ENCODE peak calls at places on chromosomes 4 and X, in six cellular contexts. W is HepG2, V is SK-N-SH, Q is K562, J is HCT116, D is GM12878. Y is an unnamed sample.

GRCh38 chr4:132504438-132504837 is 644.7 kb upstream of the PCDH10 start:
- DNase-seq in V (no peak), W (no peak), Q (no peak), J (no peak), D (no peak), Y (no peak)

GRCh38 chr4:57094482-57095223 is 15.5 kb downstream of the IGFBP7 start:
- DNase-seq in W (no peak), D (no peak), J (no peak), Q (no peak), V (no peak), Y (no peak)

GRCh38 chr4:102285831-102286230 is 59.5 kb downstream of the SLC39A8 start:
- DNase-seq in Q (no peak), J (no peak), W (no peak), D (no peak), V (no peak), Y (no peak)

GRCh38 chrX:16459008-16459407 is 190.9 kb upstream of the S100G start:
- DNase-seq in W (no peak), V (no peak), J (no peak), D (no peak), Q (no peak), Y (no peak)

GRCh38 chr4:98430708-98431403 is 169.7 kb downstream of the RAP1GDS1 start:
- DNase-seq in J (peak; percentile 95), D (no peak), W (no peak), V (no peak), Q (no peak), Y (peak; percentile 85)

GRCh38 chr4:10611673-10612072 is 72.9 kb downstream of the CLNK start:
- DNase-seq in D (no peak), W (no peak), J (peak; percentile 65), V (no peak), Q (no peak), Y (peak; percentile 35)

GRCh38 chr4:176302283-176303275 is 17.2 kb upstream of the SPCS3 start:
- DNase-seq in W (no peak), D (no peak), J (peak; percentile 22), Q (no peak), V (no peak), Y (peak; percentile 45)

GRCh38 chrX:40552768-40553167 is 28.0 kb upstream of the ATP6AP2 start:
- DNase-seq in W (no peak), D (no peak), J (no peak), Q (peak; percentile 18), V (no peak), Y (no peak)

GRCh38 chrX:13341491-13342101 is 21.7 kb upstream of the ATXN3L start:
- DNase-seq in V (no peak), J (no peak), Q (no peak), W (no peak), D (no peak), Y (no peak)

GRCh38 chr4:56937262-56937661 is 29.6 kb downstream of the REST start:
- DNase-seq in J (peak; percentile 35), Q (no peak), V (no peak), W (no peak), D (no peak), Y (peak; percentile 47)

GRCh38 chrX:29243942-29244341 is 656.7 kb downstream of the IL1RAPL1 start:
- DNase-seq in W (no peak), D (no peak), Q (no peak), V (no peak), J (no peak), Y (no peak)

GRCh38 chrX:36199926-36200325 is 280.4 kb downstream of the CFAP47 start:
- DNase-seq in D (no peak), Q (no peak), J (no peak), V (no peak), W (no peak), Y (no peak)

GRCh38 chr4:122783301-122784215 is 43.1 kb upstream of the FGF2 start:
- DNase-seq in D (no peak), Q (no peak), V (no peak), W (peak; percentile 37), J (peak; percentile 54), Y (peak; percentile 84)

GRCh38 chr4:10623862-10624261 is 60.7 kb downstream of the CLNK start:
- DNase-seq in D (no peak), W (no peak), Q (no peak), V (no peak), J (no peak), Y (no peak)

GRCh38 chr4:4480205-4480604 is 61.6 kb downstream of the STX18 start:
- DNase-seq in W (no peak), J (no peak), V (no peak), D (no peak), Q (no peak), Y (no peak)

GRCh38 chr4:75512336-75513211 is 1.6 kb downstream of the RCHY1 start:
- DNase-seq in W (peak; percentile 24), D (peak; percentile 13), V (no peak), J (no peak), Q (peak; percentile 74), Y (no peak)

GRCh38 chr4:186144180-186144579 is 39.7 kb downstream of the FAM149A start:
- DNase-seq in J (no peak), D (no peak), Q (no peak), V (peak; percentile 76), W (no peak), Y (no peak)

GRCh38 chr4:76307670-76308014 is 1.1 kb downstream of the STBD1 start:
- DNase-seq in W (no peak), Q (no peak), V (peak; percentile 68), D (no peak), J (no peak), Y (no peak)

GRCh38 chr4:186169942-186170802 is 21.2 kb upstream of the CYP4V2 start:
- DNase-seq in Q (no peak), J (no peak), W (peak; percentile 15), V (no peak), D (no peak), Y (no peak)

GRCh38 chrX:42770566-42770965 is 7.4 kb downstream of the PPP1R2C start:
- DNase-seq in J (no peak), D (no peak), V (no peak), Q (no peak), W (no peak), Y (no peak)

GRCh38 chrX:68183612-68184214 is 249.6 kb downstream of the OPHN1 start:
- DNase-seq in Q (peak; percentile 14), V (peak; percentile 9), J (no peak), W (peak; percentile 27), D (no peak), Y (no peak)

GRCh38 chrX:108439434-108439883 is at the start of gene COL4A5:
- DNase-seq in J (peak; percentile 80), Q (peak; percentile 70), D (no peak), W (peak; percentile 84), V (no peak), Y (peak; percentile 38)

GRCh38 chr4:119632216-119632615 is 3.6 kb upstream of the PDE5A start:
- DNase-seq in J (no peak), D (no peak), Q (no peak), V (no peak), W (no peak), Y (no peak)

GRCh38 chrX:133007458-133007857 is 49.0 kb upstream of the HS6ST2 start:
- DNase-seq in W (no peak), Q (no peak), J (no peak), V (no peak), D (no peak), Y (no peak)

GRCh38 chrX:144730486-144730885 is 516.8 kb upstream of the SPANXN1 start:
- DNase-seq in D (no peak), Q (no peak), W (no peak), V (no peak), J (no peak), Y (no peak)

GRCh38 chr4:52312722-52313121 is 261.6 kb downstream of the SPATA18 start:
- DNase-seq in D (no peak), W (no peak), V (no peak), Q (no peak), J (peak; percentile 21), Y (no peak)

GRCh38 chr4:95758001-95758400 is 81.9 kb upstream of the PDHA2 start:
- DNase-seq in Q (no peak), V (no peak), W (no peak), D (no peak), J (no peak), Y (no peak)

GRCh38 chr4:84985952-84986351 is 19.5 kb upstream of the WDFY3 start:
- DNase-seq in W (peak; percentile 6), D (no peak), J (peak; percentile 48), V (no peak), Q (no peak), Y (no peak)

GRCh38 chrX:41716767-41717473 is 7.1 kb upstream of the GPR82 start:
- DNase-seq in D (no peak), V (no peak), W (no peak), Q (no peak), J (no peak), Y (no peak)
- H3K27ac ChIP-seq in D (no peak overlapping the region), V (no peak overlapping the region), W (no peak overlapping the region), Q (no peak overlapping the region), J (no peak overlapping the region), Y (no peak overlapping the region)

GRCh38 chr4:3442959-3443749 is 1.4 kb downstream of the HGFAC start:
- DNase-seq in D (no peak), Q (peak; percentile 85), J (no peak), V (peak; percentile 94), W (peak; percentile 39), Y (no peak)
- TF ChIP-seq SIN3A in D (no peak), Q (no peak), J (no peak), V (no peak), W (no peak), Y (no peak)

DNA sequence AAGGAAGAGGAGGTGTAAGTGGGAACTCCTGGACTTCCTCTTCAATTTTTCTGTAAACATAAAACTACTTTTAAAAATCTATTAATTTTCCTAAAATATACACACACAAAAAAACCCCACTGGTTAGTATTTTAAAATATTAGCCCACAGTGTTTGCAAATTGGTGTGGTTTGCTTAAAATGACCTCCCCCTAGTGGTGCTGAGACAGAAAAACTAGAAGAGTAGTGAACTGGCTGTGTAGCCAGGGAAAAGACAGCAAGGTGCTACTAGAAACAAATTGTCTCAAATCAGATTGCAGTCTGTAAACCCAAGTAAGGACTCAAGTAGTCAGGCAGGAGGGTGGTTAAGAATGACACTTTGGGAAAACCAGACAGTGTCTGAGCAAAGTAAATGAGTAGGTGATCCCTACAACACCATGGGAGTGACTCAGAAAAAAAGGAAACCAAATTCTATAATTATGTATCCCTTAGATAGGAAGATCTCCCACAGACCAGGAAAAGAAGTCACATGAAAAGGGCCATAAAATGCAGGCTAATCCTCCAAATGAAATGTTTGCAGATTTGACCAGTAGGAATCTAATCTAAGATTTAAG is 26.0 kb downstream of the AMTN start:
- DNase-seq in Q (peak; percentile 9), D (no peak), J (peak; percentile 31), V (no peak), W (peak; percentile 17), Y (no peak)
- TF ChIP-seq REST in Q (no peak), D (no peak), J (no peak), V (no peak), W (no peak), Y (no peak)

DNA sequence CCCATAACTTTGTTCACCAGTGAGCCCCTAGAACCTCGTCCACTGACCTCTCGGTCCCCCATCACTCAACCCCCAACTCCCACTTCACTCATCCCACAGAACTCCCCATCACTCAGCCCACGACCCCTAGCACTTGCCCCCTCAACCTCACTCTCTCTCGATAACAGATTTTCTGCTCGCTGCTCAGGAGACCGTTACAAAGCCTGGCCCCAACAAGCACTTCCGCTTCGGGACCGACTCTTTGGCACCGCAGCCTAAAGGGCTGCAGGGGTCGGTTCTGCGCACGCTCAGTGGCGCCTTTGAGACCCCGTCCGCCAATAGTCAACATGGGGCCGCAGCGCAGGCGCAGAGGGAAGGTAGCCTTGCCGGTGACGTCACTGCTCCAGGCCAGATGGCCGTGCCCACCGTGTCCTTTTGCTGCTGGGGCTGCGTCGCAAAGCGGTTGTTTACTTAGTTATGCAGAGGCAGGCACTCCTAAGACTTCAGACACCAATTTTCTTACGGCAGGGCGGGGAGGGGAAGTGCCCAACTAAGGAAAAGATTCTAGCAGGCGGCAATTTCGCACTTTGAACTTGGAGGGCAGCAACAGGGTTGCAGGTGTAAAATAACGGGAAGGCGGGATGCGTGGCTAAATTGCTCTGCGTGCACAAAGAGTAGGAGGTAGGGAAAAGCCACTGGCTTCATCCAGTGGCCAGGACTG is at the start of gene ZNF182:
- DNase-seq in D (peak; percentile 68), V (peak; percentile 98), Q (peak; percentile 93), W (peak; percentile 84), J (peak; percentile 67), Y (no peak)
- H3K27ac ChIP-seq in D (peak within 1 kb of the TSS; percentile 74), V (peak within 1 kb of the TSS; percentile 77), Q (peak within 1 kb of the TSS; percentile 62), W (peak within 1 kb of the TSS; percentile 70), J (peak within 1 kb of the TSS; percentile 36), Y (peak within 1 kb of the TSS; percentile 88)

Y was measured in Panc1.